ENCODE peak calls at places on chromosomes 3 and 15, in six cellular contexts. Y, D, A, I, M and L are unnamed samples.

GRCh38 chr3:151330899-151331298 is 1.6 kb upstream of the P2RY13 start:
- DNase-seq in Y (no peak), A (peak; percentile 12), M (no peak), I (no peak), D (no peak), L (no peak)

GRCh38 chr3:111761309-111761795 is 97.7 kb upstream of the PHLDB2 start:
- DNase-seq in A (peak; percentile 82), D (peak; percentile 47), I (no peak), M (peak; percentile 22), Y (no peak), L (no peak)

GRCh38 chr3:101972430-101973162 is 123.3 kb downstream of the NFKBIZ start:
- DNase-seq in A (no peak), M (no peak), I (no peak), D (no peak), Y (no peak), L (no peak)

GRCh38 chr3:153029350-153029749 is 132.7 kb upstream of the RAP2B start:
- DNase-seq in M (no peak), A (peak; percentile 66), I (no peak), D (no peak), Y (peak; percentile 78), L (no peak)

GRCh38 chr15:70806992-70807712 is 43.8 kb upstream of the UACA start:
- DNase-seq in D (no peak), M (no peak), Y (no peak), I (no peak), A (no peak), L (no peak)

GRCh38 chr3:127762077-127762786 is 60.1 kb downstream of the MGLL start:
- DNase-seq in D (no peak), A (no peak), Y (no peak), I (no peak), M (no peak), L (no peak)

GRCh38 chr15:24729760-24730159 is 54.2 kb downstream of the NPAP1 start:
- DNase-seq in I (no peak), Y (no peak), A (no peak), M (no peak), D (no peak), L (no peak)

GRCh38 chr3:6282920-6283319 is 578.0 kb upstream of the GRM7 start:
- DNase-seq in M (no peak), A (no peak), I (no peak), D (no peak), Y (no peak), L (no peak)

GRCh38 chr15:63752075-63752684 is 81.6 kb downstream of the HERC1 start:
- DNase-seq in D (peak; percentile 11), M (peak; percentile 29), I (peak; percentile 28), Y (peak; percentile 10), A (peak; percentile 76), L (peak; percentile 72)